ENCODE peak calls at places on chromosomes 1 and 21, in ten cellular contexts. One of them, this sample, is unnamed.

GRCh38 chr1:236458991-236459390 is 64.8 kb upstream of the LGALS8 start:
- DNase-seq in foreskin fibroblast: no peak
- DNase-seq in Calu3: no peak
- DNase-seq in BE2C: no peak
- DNase-seq in WERI-Rb-1: no peak
- DNase-seq in brain microvascular endothelial cell: no peak
- DNase-seq in GM23338: no peak
- DNase-seq in H9: no peak
- DNase-seq in IMR-90: no peak
- DNase-seq in fibroblast of lung: no peak
- DNase-seq in this sample: no peak

GRCh38 chr1:165659581-165659895 is 28.5 kb downstream of the MGST3 start:
- DNase-seq in foreskin fibroblast: no peak
- DNase-seq in Calu3: no peak
- DNase-seq in BE2C: no peak
- DNase-seq in WERI-Rb-1: no peak
- DNase-seq in brain microvascular endothelial cell: no peak
- DNase-seq in GM23338: peak
- DNase-seq in H9: peak
- DNase-seq in IMR-90: no peak
- DNase-seq in fibroblast of lung: no peak
- DNase-seq in this sample: no peak

GRCh38 chr1:60886090-60886489 is 196.3 kb upstream of the NFIA start:
- DNase-seq in foreskin fibroblast: no peak
- DNase-seq in Calu3: no peak
- DNase-seq in BE2C: no peak
- DNase-seq in WERI-Rb-1: no peak
- DNase-seq in brain microvascular endothelial cell: no peak
- DNase-seq in GM23338: no peak
- DNase-seq in H9: no peak
- DNase-seq in IMR-90: no peak
- DNase-seq in fibroblast of lung: no peak
- DNase-seq in this sample: no peak

GRCh38 chr1:25809283-25809926 is 9.4 kb downstream of the SELENON start:
- DNase-seq in foreskin fibroblast: no peak
- DNase-seq in Calu3: no peak
- DNase-seq in BE2C: no peak
- DNase-seq in WERI-Rb-1: no peak
- DNase-seq in brain microvascular endothelial cell: no peak
- DNase-seq in GM23338: no peak
- DNase-seq in H9: no peak
- DNase-seq in IMR-90: no peak
- DNase-seq in fibroblast of lung: no peak
- DNase-seq in this sample: no peak

GRCh38 chr1:4124631-4125145 is 224.6 kb upstream of the C1orf174 start:
- DNase-seq in foreskin fibroblast: no peak
- DNase-seq in Calu3: no peak
- DNase-seq in BE2C: no peak
- DNase-seq in WERI-Rb-1: no peak
- DNase-seq in brain microvascular endothelial cell: no peak
- DNase-seq in GM23338: no peak
- DNase-seq in H9: no peak
- DNase-seq in IMR-90: no peak
- DNase-seq in fibroblast of lung: no peak
- DNase-seq in this sample: no peak

GRCh38 chr21:46295996-46296752 is 10.0 kb downstream of the YBEY start:
- DNase-seq in foreskin fibroblast: peak
- DNase-seq in Calu3: no peak
- DNase-seq in BE2C: peak
- DNase-seq in WERI-Rb-1: no peak
- DNase-seq in brain microvascular endothelial cell: peak
- DNase-seq in GM23338: peak
- DNase-seq in H9: peak
- DNase-seq in IMR-90: peak
- DNase-seq in fibroblast of lung: peak
- DNase-seq in this sample: no peak

GRCh38 chr1:95049935-95050334 is 22.8 kb downstream of the ALG14 start:
- DNase-seq in foreskin fibroblast: no peak
- DNase-seq in Calu3: no peak
- DNase-seq in BE2C: peak
- DNase-seq in WERI-Rb-1: no peak
- DNase-seq in brain microvascular endothelial cell: no peak
- DNase-seq in GM23338: no peak
- DNase-seq in H9: no peak
- DNase-seq in IMR-90: no peak
- DNase-seq in fibroblast of lung: no peak
- DNase-seq in this sample: no peak

GRCh38 chr1:100881687-100882086 is 13.0 kb downstream of the EXTL2 start:
- DNase-seq in foreskin fibroblast: no peak
- DNase-seq in Calu3: no peak
- DNase-seq in BE2C: no peak
- DNase-seq in WERI-Rb-1: no peak
- DNase-seq in brain microvascular endothelial cell: no peak
- DNase-seq in GM23338: peak
- DNase-seq in H9: no peak
- DNase-seq in IMR-90: no peak
- DNase-seq in fibroblast of lung: no peak
- DNase-seq in this sample: no peak

GRCh38 chr1:66539491-66539890 is 5.5 kb downstream of the SGIP1 start:
- DNase-seq in foreskin fibroblast: no peak
- DNase-seq in Calu3: no peak
- DNase-seq in BE2C: no peak
- DNase-seq in WERI-Rb-1: no peak
- DNase-seq in brain microvascular endothelial cell: no peak
- DNase-seq in GM23338: no peak
- DNase-seq in H9: no peak
- DNase-seq in IMR-90: no peak
- DNase-seq in fibroblast of lung: no peak
- DNase-seq in this sample: no peak

GRCh38 chr21:8992731-8993174 is 1528.6 kb upstream of the TPTE start:
- DNase-seq in foreskin fibroblast: no peak
- DNase-seq in Calu3: no peak
- DNase-seq in BE2C: peak
- DNase-seq in WERI-Rb-1: no peak
- DNase-seq in brain microvascular endothelial cell: no peak
- DNase-seq in GM23338: peak
- DNase-seq in H9: peak
- DNase-seq in IMR-90: no peak
- DNase-seq in fibroblast of lung: no peak
- DNase-seq in this sample: no peak

GRCh38 chr1:1943834-1944570 is 24.9 kb upstream of the TMEM52 start:
- DNase-seq in foreskin fibroblast: peak
- DNase-seq in Calu3: peak
- DNase-seq in BE2C: peak
- DNase-seq in WERI-Rb-1: peak
- DNase-seq in brain microvascular endothelial cell: peak
- DNase-seq in GM23338: peak
- DNase-seq in H9: peak
- DNase-seq in IMR-90: no peak
- DNase-seq in fibroblast of lung: peak
- DNase-seq in this sample: peak

GRCh38 chr1:77516106-77516505 is 166.4 kb downstream of the ZZZ3 start:
- DNase-seq in foreskin fibroblast: no peak
- DNase-seq in Calu3: no peak
- DNase-seq in BE2C: no peak
- DNase-seq in WERI-Rb-1: no peak
- DNase-seq in brain microvascular endothelial cell: no peak
- DNase-seq in GM23338: no peak
- DNase-seq in H9: no peak
- DNase-seq in IMR-90: no peak
- DNase-seq in fibroblast of lung: no peak
- DNase-seq in this sample: no peak

GRCh38 chr1:236663934-236664333 is 22.4 kb upstream of the ACTN2 start:
- DNase-seq in foreskin fibroblast: no peak
- DNase-seq in Calu3: no peak
- DNase-seq in BE2C: no peak
- DNase-seq in WERI-Rb-1: no peak
- DNase-seq in brain microvascular endothelial cell: no peak
- DNase-seq in GM23338: no peak
- DNase-seq in H9: no peak
- DNase-seq in IMR-90: peak
- DNase-seq in fibroblast of lung: no peak
- DNase-seq in this sample: no peak

GRCh38 chr1:7707527-7707926 is 63.6 kb upstream of the VAMP3 start:
- DNase-seq in foreskin fibroblast: no peak
- DNase-seq in Calu3: no peak
- DNase-seq in BE2C: no peak
- DNase-seq in WERI-Rb-1: no peak
- DNase-seq in brain microvascular endothelial cell: no peak
- DNase-seq in GM23338: no peak
- DNase-seq in H9: no peak
- DNase-seq in IMR-90: peak
- DNase-seq in fibroblast of lung: no peak
- DNase-seq in this sample: no peak

GRCh38 chr1:205286335-205286950 is 35.1 kb downstream of the NUAK2 start:
- DNase-seq in foreskin fibroblast: peak
- DNase-seq in Calu3: no peak
- DNase-seq in BE2C: no peak
- DNase-seq in WERI-Rb-1: no peak
- DNase-seq in brain microvascular endothelial cell: peak
- DNase-seq in GM23338: no peak
- DNase-seq in H9: no peak
- DNase-seq in IMR-90: peak
- DNase-seq in fibroblast of lung: peak
- DNase-seq in this sample: no peak

GRCh38 chr1:10107985-10108663 is 75.4 kb downstream of the UBE4B start:
- DNase-seq in foreskin fibroblast: peak
- DNase-seq in Calu3: peak
- DNase-seq in BE2C: no peak
- DNase-seq in WERI-Rb-1: no peak
- DNase-seq in brain microvascular endothelial cell: peak
- DNase-seq in GM23338: no peak
- DNase-seq in H9: no peak
- DNase-seq in IMR-90: peak
- DNase-seq in fibroblast of lung: peak
- DNase-seq in this sample: peak

GRCh38 chr1:248841702-248842395 is 3.8 kb downstream of the ZNF672 start:
- DNase-seq in foreskin fibroblast: peak
- DNase-seq in Calu3: no peak
- DNase-seq in BE2C: peak
- DNase-seq in WERI-Rb-1: peak
- DNase-seq in brain microvascular endothelial cell: peak
- DNase-seq in GM23338: peak
- DNase-seq in H9: peak
- DNase-seq in IMR-90: peak
- DNase-seq in fibroblast of lung: peak
- DNase-seq in this sample: peak

GRCh38 chr1:75461808-75462325 is 149.0 kb downstream of the SLC44A5 start:
- DNase-seq in foreskin fibroblast: no peak
- DNase-seq in Calu3: no peak
- DNase-seq in BE2C: no peak
- DNase-seq in WERI-Rb-1: no peak
- DNase-seq in brain microvascular endothelial cell: no peak
- DNase-seq in GM23338: no peak
- DNase-seq in H9: no peak
- DNase-seq in IMR-90: no peak
- DNase-seq in fibroblast of lung: no peak
- DNase-seq in this sample: no peak
- TF ChIP-seq CTCF in foreskin fibroblast: no peak
- TF ChIP-seq CTCF in Calu3: no peak
- TF ChIP-seq CTCF in BE2C: no peak
- TF ChIP-seq CTCF in WERI-Rb-1: no peak
- TF ChIP-seq CTCF in brain microvascular endothelial cell: no peak
- TF ChIP-seq CTCF in GM23338: no peak
- TF ChIP-seq CTCF in H9: no peak
- TF ChIP-seq CTCF in IMR-90: no peak
- TF ChIP-seq CTCF in fibroblast of lung: no peak
- TF ChIP-seq CTCF in this sample: no peak

GRCh38 chr1:50684185-50684584 is 260.9 kb upstream of the DMRTA2 start:
- DNase-seq in foreskin fibroblast: no peak
- DNase-seq in Calu3: no peak
- DNase-seq in BE2C: no peak
- DNase-seq in WERI-Rb-1: no peak
- DNase-seq in brain microvascular endothelial cell: no peak
- DNase-seq in GM23338: no peak
- DNase-seq in H9: no peak
- DNase-seq in IMR-90: no peak
- DNase-seq in fibroblast of lung: no peak
- DNase-seq in this sample: no peak
- TF ChIP-seq CTCF in foreskin fibroblast: no peak
- TF ChIP-seq CTCF in Calu3: no peak
- TF ChIP-seq CTCF in BE2C: no peak
- TF ChIP-seq CTCF in WERI-Rb-1: no peak
- TF ChIP-seq CTCF in brain microvascular endothelial cell: peak
- TF ChIP-seq CTCF in GM23338: peak
- TF ChIP-seq CTCF in H9: no peak
- TF ChIP-seq CTCF in IMR-90: no peak
- TF ChIP-seq CTCF in fibroblast of lung: no peak
- TF ChIP-seq CTCF in this sample: no peak

GRCh38 chr1:193070395-193070753 is 11.0 kb downstream of the RO60 start:
- DNase-seq in foreskin fibroblast: no peak
- DNase-seq in Calu3: no peak
- DNase-seq in BE2C: no peak
- DNase-seq in WERI-Rb-1: no peak
- DNase-seq in brain microvascular endothelial cell: no peak
- DNase-seq in GM23338: no peak
- DNase-seq in H9: no peak
- DNase-seq in IMR-90: no peak
- DNase-seq in fibroblast of lung: no peak
- DNase-seq in this sample: no peak
- TF ChIP-seq CTCF in foreskin fibroblast: no peak
- TF ChIP-seq CTCF in Calu3: no peak
- TF ChIP-seq CTCF in BE2C: no peak
- TF ChIP-seq CTCF in WERI-Rb-1: no peak
- TF ChIP-seq CTCF in brain microvascular endothelial cell: no peak
- TF ChIP-seq CTCF in GM23338: no peak
- TF ChIP-seq CTCF in H9: no peak
- TF ChIP-seq CTCF in IMR-90: no peak
- TF ChIP-seq CTCF in fibroblast of lung: no peak
- TF ChIP-seq CTCF in this sample: no peak

DNA sequence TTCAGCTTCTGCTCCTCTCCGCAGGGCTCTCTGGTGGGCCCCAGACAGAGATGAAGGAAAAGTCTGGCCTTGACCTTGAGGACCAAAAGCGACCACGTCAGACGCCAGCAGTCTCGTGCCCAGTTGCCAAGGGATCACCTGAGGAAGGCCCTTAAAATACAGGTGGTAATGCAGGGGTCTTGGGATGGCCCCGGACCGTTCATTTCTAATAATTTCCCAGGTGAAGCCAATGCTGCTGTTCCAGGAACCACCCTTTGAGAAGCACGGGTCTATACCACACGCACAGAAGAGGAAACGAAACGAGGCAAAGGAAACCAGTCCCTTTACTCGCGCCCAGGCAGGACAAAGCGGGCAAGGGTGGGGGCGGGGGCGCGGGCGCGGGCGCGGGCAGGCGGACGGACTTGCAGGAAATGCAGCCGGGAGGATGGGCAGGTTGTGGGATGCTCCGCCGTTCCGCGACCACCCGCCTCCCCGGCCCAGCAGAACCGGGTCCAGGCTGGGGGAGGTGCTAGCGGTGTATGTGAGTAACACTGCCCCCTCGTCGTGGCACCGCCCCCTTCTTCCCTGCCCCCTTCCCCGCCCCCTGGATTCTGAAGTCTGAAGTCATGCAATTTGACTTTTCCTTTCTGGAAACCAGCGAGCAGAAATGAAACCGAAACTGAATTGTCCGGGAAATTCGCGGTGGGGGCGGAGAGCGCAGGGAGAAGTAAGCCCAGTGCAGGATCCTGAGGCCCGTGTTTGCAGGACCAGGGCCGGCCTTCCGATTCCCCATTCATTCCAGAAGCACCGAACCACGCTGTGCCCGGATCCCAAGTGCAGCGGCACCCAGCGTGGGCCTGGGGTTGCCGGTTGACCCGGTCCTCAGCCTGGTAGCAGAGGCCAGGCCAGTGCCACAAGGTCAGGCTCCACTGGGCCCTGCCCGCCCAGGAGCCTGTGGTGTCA is 5.8 kb upstream of the MX1 start:
- DNase-seq in foreskin fibroblast: peak
- DNase-seq in Calu3: peak
- DNase-seq in BE2C: peak
- DNase-seq in WERI-Rb-1: peak
- DNase-seq in brain microvascular endothelial cell: peak
- DNase-seq in GM23338: peak
- DNase-seq in H9: peak
- DNase-seq in IMR-90: peak
- DNase-seq in fibroblast of lung: peak
- DNase-seq in this sample: peak
- TF ChIP-seq CTCF in foreskin fibroblast: no peak
- TF ChIP-seq CTCF in Calu3: no peak
- TF ChIP-seq CTCF in BE2C: no peak
- TF ChIP-seq CTCF in WERI-Rb-1: no peak
- TF ChIP-seq CTCF in brain microvascular endothelial cell: no peak
- TF ChIP-seq CTCF in GM23338: no peak
- TF ChIP-seq CTCF in H9: no peak
- TF ChIP-seq CTCF in IMR-90: no peak
- TF ChIP-seq CTCF in fibroblast of lung: no peak
- TF ChIP-seq CTCF in this sample: no peak

This sample was measured in MCF 10A.